ENCODE peak calls at places on chromosomes 4 and X, in four cellular contexts. One of them, this sample, is unnamed.

GRCh38 chr4:55447826-55448225 is 52.1 kb downstream of the TMEM165 start:
- DNase-seq in memory B cell: no peak
- DNase-seq in Caco-2: no peak
- DNase-seq in SK-MEL-5: no peak
- DNase-seq in this sample: no peak

GRCh38 chr4:6720202-6720699 is 4.3 kb downstream of the BLOC1S4 start:
- DNase-seq in SK-MEL-5: peak; percentile 80
- DNase-seq in Caco-2: peak; percentile 91
- DNase-seq in memory B cell: peak; percentile 84
- DNase-seq in this sample: peak; percentile 42

GRCh38 chr4:185227713-185228278 is 18.4 kb downstream of the SNX25 start:
- DNase-seq in SK-MEL-5: no peak
- DNase-seq in memory B cell: no peak
- DNase-seq in Caco-2: no peak
- DNase-seq in this sample: no peak

GRCh38 chr4:1403177-1403583 is 3.1 kb downstream of the NKX1-1 start:
- DNase-seq in memory B cell: no peak
- DNase-seq in Caco-2: no peak
- DNase-seq in SK-MEL-5: no peak
- DNase-seq in this sample: no peak

GRCh38 chr4:150799207-150799606 is 215.9 kb downstream of the LRBA start:
- DNase-seq in Caco-2: no peak
- DNase-seq in SK-MEL-5: peak; percentile 27
- DNase-seq in memory B cell: no peak
- DNase-seq in this sample: no peak

GRCh38 chr4:37715889-37716402 is 29.8 kb upstream of the RELL1 start:
- DNase-seq in SK-MEL-5: no peak
- DNase-seq in memory B cell: no peak
- DNase-seq in Caco-2: no peak
- DNase-seq in this sample: peak; percentile 4

GRCh38 chrX:130418066-130418465 is 16.3 kb downstream of the RBMX2 start:
- DNase-seq in SK-MEL-5: no peak
- DNase-seq in memory B cell: no peak
- DNase-seq in Caco-2: no peak
- DNase-seq in this sample: no peak

GRCh38 chr4:10161840-10162239 is 45.2 kb upstream of the WDR1 start:
- DNase-seq in SK-MEL-5: no peak
- DNase-seq in memory B cell: no peak
- DNase-seq in Caco-2: no peak
- DNase-seq in this sample: no peak

GRCh38 chr4:132238697-132239096 is 910.4 kb upstream of the PCDH10 start:
- DNase-seq in memory B cell: no peak
- DNase-seq in SK-MEL-5: no peak
- DNase-seq in Caco-2: no peak
- DNase-seq in this sample: no peak

GRCh38 chrX:110412971-110413726 is 54.5 kb downstream of the RTL9 start:
- DNase-seq in memory B cell: peak; percentile 69
- DNase-seq in SK-MEL-5: peak; percentile 68
- DNase-seq in Caco-2: peak; percentile 66
- DNase-seq in this sample: peak; percentile 71

GRCh38 chr4:6199344-6199921 is 916 bp downstream of the JAKMIP1 start:
- DNase-seq in memory B cell: no peak
- DNase-seq in Caco-2: no peak
- DNase-seq in SK-MEL-5: no peak
- DNase-seq in this sample: no peak